ENCODE peak calls at places on chromosomes 1 and 21, in seven cellular contexts. L, O, D, A, K, P and R are unnamed samples.

GRCh38 chr1:60958001-60958400 is 124.4 kb upstream of the NFIA start:
- DNase-seq in L (no peak), O (no peak), D (no peak), A (no peak), K (no peak), P (no peak), R (no peak)

GRCh38 chr1:22920734-22921451 is 51.8 kb downstream of the LACTBL1 start:
- DNase-seq in L (peak), O (no peak), D (no peak), A (no peak), K (no peak), P (no peak), R (no peak)

GRCh38 chr21:34797926-34798595 is 129.3 kb downstream of the CLIC6 start:
- DNase-seq in L (no peak), O (no peak), D (no peak), A (no peak), K (no peak), P (no peak), R (no peak)

GRCh38 chr1:40307186-40307585 is 9.9 kb downstream of the COL9A2 start:
- DNase-seq in L (no peak), O (no peak), D (no peak), A (no peak), K (no peak), P (no peak), R (no peak)

GRCh38 chr1:212532469-212533235 is 75.9 kb upstream of the ATF3 start:
- DNase-seq in L (no peak), O (no peak), D (no peak), A (no peak), K (no peak), P (no peak), R (no peak)

GRCh38 chr1:39755965-39756659 is 15.0 kb downstream of the OXCT2 start:
- DNase-seq in L (no peak), O (no peak), D (no peak), A (no peak), K (no peak), P (no peak), R (no peak)

GRCh38 chr1:241846375-241846774 is 1.6 kb upstream of the EXO1 start:
- DNase-seq in L (no peak), O (no peak), D (no peak), A (no peak), K (no peak), P (no peak), R (no peak)

GRCh38 chr1:3717715-3718601 is 34.3 kb upstream of the CCDC27 start:
- DNase-seq in L (peak), O (peak), D (no peak), A (peak), K (no peak), P (no peak), R (no peak)

GRCh38 chr1:27724961-27725373 is 794 bp upstream of the FAM76A start:
- DNase-seq in L (peak), O (peak), D (peak), A (peak), K (peak), P (no peak), R (no peak)

GRCh38 chr1:62725255-62725654 is 37.1 kb upstream of the DOCK7 start:
- DNase-seq in L (no peak), O (peak), D (no peak), A (no peak), K (no peak), P (no peak), R (no peak)

GRCh38 chr1:55654750-55655149 is 439.6 kb upstream of the USP24 start:
- DNase-seq in L (no peak), O (no peak), D (no peak), A (no peak), K (no peak), P (no peak), R (no peak)

GRCh38 chr1:225735252-225736149 is 42.1 kb upstream of the SRP9 start:
- DNase-seq in L (peak), O (peak), D (peak), A (no peak), K (peak), P (peak), R (peak)

GRCh38 chr1:215878128-215878527 is 311.0 kb downstream of the KCTD3 start:
- DNase-seq in L (no peak), O (no peak), D (no peak), A (no peak), K (no peak), P (no peak), R (peak)

GRCh38 chr1:178241837-178242236 is 147.9 kb downstream of the RASAL2 start:
- DNase-seq in L (no peak), O (no peak), D (no peak), A (no peak), K (no peak), P (no peak), R (no peak)

GRCh38 chr1:230808268-230808872 is 60.0 kb downstream of the C1orf198 start:
- DNase-seq in L (no peak), O (no peak), D (no peak), A (peak), K (no peak), P (no peak), R (no peak)

GRCh38 chr1:221076467-221076866 is 197.2 kb downstream of the HLX start:
- DNase-seq in L (no peak), O (no peak), D (no peak), A (no peak), K (no peak), P (no peak), R (no peak)

GRCh38 chr1:204841798-204842197 is 28.9 kb upstream of the NFASC start:
- DNase-seq in L (no peak), O (no peak), D (no peak), A (no peak), K (no peak), P (no peak), R (no peak)

GRCh38 chr1:200411406-200412257 is 1.8 kb upstream of the ZNF281 start:
- DNase-seq in L (no peak), O (no peak), D (no peak), A (peak), K (no peak), P (no peak), R (no peak)

GRCh38 chr1:87024936-87025537 is 110.6 kb downstream of the HS2ST1 start:
- DNase-seq in L (peak), O (peak), D (no peak), A (peak), K (no peak), P (no peak), R (no peak)

GRCh38 chr1:56627636-56628039 is 17.5 kb upstream of the PRKAA2 start:
- DNase-seq in L (no peak), O (no peak), D (no peak), A (no peak), K (no peak), P (no peak), R (no peak)

GRCh38 chr1:75170006-75170405 is 35.8 kb downstream of the LHX8 start:
- DNase-seq in L (no peak), O (no peak), D (no peak), A (no peak), K (no peak), P (no peak), R (no peak)

GRCh38 chr1:241871031-241871430 is 23.0 kb downstream of the EXO1 start:
- DNase-seq in L (no peak), O (no peak), D (no peak), A (no peak), K (no peak), P (no peak), R (no peak)

GRCh38 chr1:223233410-223234163 is 90.5 kb upstream of the TLR5 start:
- DNase-seq in L (no peak), O (no peak), D (no peak), A (peak), K (no peak), P (no peak), R (peak)

GRCh38 chr1:10057305-10057704 is 24.5 kb downstream of the UBE4B start:
- DNase-seq in L (peak), O (peak), D (no peak), A (no peak), K (peak), P (no peak), R (no peak)

GRCh38 chr1:226901421-226901820 is 31.0 kb downstream of the PSEN2 start:
- DNase-seq in L (no peak), O (no peak), D (no peak), A (no peak), K (no peak), P (no peak), R (no peak)

GRCh38 chr1:16204634-16205332 is 7.7 kb downstream of the ARHGEF19 start:
- DNase-seq in L (peak), O (peak), D (no peak), A (peak), K (no peak), P (no peak), R (no peak)

GRCh38 chr1:75130865-75131592 is 3.2 kb upstream of the LHX8 start:
- DNase-seq in L (no peak), O (no peak), D (no peak), A (peak), K (no peak), P (no peak), R (no peak)

GRCh38 chr1:111825217-111825616 is 69.5 kb downstream of the DDX20 start:
- DNase-seq in L (no peak), O (no peak), D (no peak), A (no peak), K (no peak), P (no peak), R (no peak)

GRCh38 chr1:221880182-221880581 is 138.3 kb upstream of the DUSP10 start:
- DNase-seq in L (no peak), O (no peak), D (no peak), A (no peak), K (no peak), P (no peak), R (no peak)

GRCh38 chr1:41588334-41588875 is 103.9 kb upstream of the EDN2 start:
- DNase-seq in L (no peak), O (no peak), D (no peak), A (peak), K (no peak), P (no peak), R (no peak)

GRCh38 chr1:168836469-168836868 is 107.5 kb upstream of the DPT start:
- DNase-seq in L (no peak), O (no peak), D (no peak), A (no peak), K (no peak), P (no peak), R (no peak)

GRCh38 chr21:38809170-38809878 is 3.6 kb downstream of the ETS2 start:
- DNase-seq in L (no peak), O (peak), D (no peak), A (no peak), K (no peak), P (no peak), R (no peak)

GRCh38 chr1:23752909-23753308 is 9.6 kb downstream of the ELOA start:
- DNase-seq in L (no peak), O (no peak), D (no peak), A (no peak), K (no peak), P (no peak), R (no peak)

GRCh38 chr1:158864595-158864994 is 33.4 kb downstream of the MNDA start:
- DNase-seq in L (no peak), O (no peak), D (no peak), A (peak), K (no peak), P (no peak), R (no peak)

GRCh38 chr1:109191377-109191776 is 22.3 kb upstream of the SARS1 start:
- DNase-seq in L (no peak), O (peak), D (no peak), A (peak), K (no peak), P (no peak), R (no peak)

GRCh38 chr1:96843601-96844000 is 122.0 kb downstream of the PTBP2 start:
- DNase-seq in L (no peak), O (no peak), D (no peak), A (no peak), K (no peak), P (no peak), R (no peak)

GRCh38 chr21:15204887-15205286 is 140.1 kb upstream of the NRIP1 start:
- DNase-seq in L (no peak), O (no peak), D (no peak), A (no peak), K (no peak), P (no peak), R (no peak)

DNA sequence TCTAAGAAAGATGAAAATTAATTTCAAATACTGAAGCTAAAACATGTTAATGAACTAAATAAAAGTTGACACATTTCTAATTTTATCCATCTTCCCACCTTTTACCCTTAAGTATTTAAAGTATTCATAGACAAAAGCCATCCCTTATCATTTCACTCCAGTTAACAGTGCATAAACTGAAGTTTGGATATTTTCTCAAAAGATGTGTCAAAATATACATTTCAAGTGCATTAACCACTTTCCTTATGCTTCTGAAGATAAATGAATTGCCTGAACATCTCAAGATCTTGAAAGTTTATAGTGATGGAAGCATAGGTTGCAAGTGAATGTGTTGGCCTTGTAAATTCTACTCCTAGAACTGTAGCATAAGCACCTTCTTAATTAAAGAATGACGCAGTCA is 282.8 kb upstream of the C1orf105 start:
- DNase-seq in L (no peak), O (no peak), D (no peak), A (no peak), K (no peak), P (no peak), R (no peak)
- TF ChIP-seq CTCF in L (no peak), O (no peak), D (no peak), A (no peak), K (no peak), P (no peak), R (no peak)

GRCh38 chr21:43203523-43204080 is 34.8 kb downstream of the CRYAA start:
- DNase-seq in L (no peak), O (no peak), D (no peak), A (peak), K (peak), P (no peak), R (no peak)
- H3K4me3 ChIP-seq in L (no peak), O (no peak), D (no peak), A (no peak), K (no peak), P (no peak), R (no peak)

DNA sequence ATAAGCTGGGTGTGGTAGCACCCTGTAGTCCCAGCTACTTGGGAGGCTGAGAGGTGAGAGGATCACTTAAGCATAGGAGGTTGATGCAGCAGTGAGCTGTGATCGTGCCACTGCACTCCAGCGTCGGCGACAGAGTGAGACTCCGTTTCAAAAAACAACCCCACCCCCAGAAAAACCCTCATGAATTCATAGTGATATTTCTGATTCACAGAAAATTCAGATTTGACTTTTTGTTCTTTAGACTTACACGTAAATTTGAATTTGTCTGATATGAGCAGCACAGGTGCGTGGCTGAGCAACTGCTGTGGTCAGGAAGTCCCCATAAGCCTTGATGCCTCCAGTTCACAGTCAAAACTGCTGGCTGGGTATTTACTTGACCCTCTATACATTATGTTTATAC is 10.0 kb upstream of the MORC3 start:
- DNase-seq in L (no peak), O (no peak), D (no peak), A (no peak), K (no peak), P (no peak), R (no peak)
- TF ChIP-seq CTCF in L (no peak), O (no peak), D (no peak), A (no peak), K (no peak), P (no peak), R (no peak)

GRCh38 chr1:32352831-32353383 is 9.4 kb downstream of the FAM229A start:
- DNase-seq in L (no peak), O (no peak), D (no peak), A (no peak), K (no peak), P (no peak), R (no peak)

GRCh38 chr1:32349211-32349708 is 13.0 kb downstream of the FAM229A start:
- DNase-seq in L (peak), O (peak), D (no peak), A (no peak), K (no peak), P (no peak), R (peak)

GRCh38 chr1:32350785-32351076 is 11.6 kb downstream of the FAM229A start:
- DNase-seq in L (no peak), O (no peak), D (no peak), A (no peak), K (no peak), P (no peak), R (no peak)

GRCh38 chr1:32351859-32352745 is 10.2 kb downstream of the FAM229A start:
- DNase-seq in L (peak), O (peak), D (no peak), A (no peak), K (peak), P (peak), R (no peak)

DNA sequence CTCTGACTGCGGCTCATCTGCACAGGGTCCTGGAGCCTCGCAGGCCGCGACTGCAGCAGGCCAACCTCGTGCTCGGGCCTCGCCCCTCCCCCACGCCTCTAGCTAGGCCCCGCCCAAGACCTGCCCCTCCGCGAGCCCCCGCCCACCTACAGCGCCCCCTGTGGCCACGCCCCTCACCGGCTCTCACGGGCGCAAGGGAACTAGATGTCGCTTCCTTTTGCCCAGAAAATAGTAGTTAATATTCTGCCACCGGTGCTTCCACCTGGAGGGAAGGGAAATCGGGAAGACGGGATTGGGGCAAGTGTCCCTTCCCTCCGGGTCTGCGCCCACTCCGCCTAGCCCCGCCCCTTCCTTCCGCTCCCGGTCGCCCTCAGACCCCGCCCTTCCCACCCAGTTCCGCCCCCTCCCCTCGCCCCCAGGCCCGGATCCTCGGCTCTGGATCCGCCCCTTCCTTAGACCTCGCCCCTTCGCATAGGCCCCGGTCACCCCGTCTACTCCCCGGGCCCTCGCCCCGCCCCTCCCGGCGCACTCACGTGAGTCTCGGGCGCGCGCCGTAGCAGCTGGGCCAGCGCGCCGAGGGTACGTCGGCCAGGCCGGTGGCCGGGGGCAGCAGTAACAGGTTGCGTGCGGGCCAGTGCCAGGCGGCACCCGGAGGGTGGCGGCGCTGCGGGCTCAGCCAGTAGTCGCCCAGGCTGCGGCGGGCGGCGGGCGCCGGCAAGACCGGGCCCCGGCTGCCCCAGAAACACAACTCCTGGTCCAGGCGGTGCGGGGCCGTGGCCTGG is 11.0 kb downstream of the FAM229A start:
- DNase-seq in L (peak), O (peak), D (peak), A (peak), K (peak), P (peak), R (peak)
- H3K4me3 ChIP-seq in L (peak), O (peak), D (peak), A (peak), K (peak), P (peak), R (peak)

GRCh38 chr1:35524106-35524505 is 33.1 kb downstream of the KIAA0319L start:
- DNase-seq in L (no peak), O (no peak), D (peak), A (no peak), K (no peak), P (no peak), R (no peak)

GRCh38 chr1:35518183-35518582 is 39.0 kb downstream of the KIAA0319L start:
- DNase-seq in L (no peak), O (no peak), D (no peak), A (no peak), K (no peak), P (no peak), R (no peak)

DNA sequence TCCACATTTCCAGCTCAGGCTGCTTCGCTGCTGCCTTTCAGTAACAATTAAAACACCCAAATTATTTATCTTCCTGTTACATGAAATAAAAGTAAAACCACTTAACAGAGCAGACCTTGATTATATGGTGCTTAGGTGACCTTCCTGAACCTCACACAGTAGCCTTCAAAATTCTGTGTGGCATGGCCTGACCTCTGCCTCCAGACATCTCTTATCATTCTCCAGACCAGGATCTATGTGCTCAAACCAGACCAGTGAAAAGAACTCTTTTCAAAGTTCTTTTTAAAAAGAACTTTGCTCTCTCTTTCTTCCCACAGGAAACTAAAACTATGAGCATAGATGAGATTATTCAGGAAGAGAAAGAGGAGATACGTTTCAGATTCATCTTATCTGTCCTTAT is 37.8 kb downstream of the KIAA0319L start:
- DNase-seq in L (no peak), O (no peak), D (no peak), A (no peak), K (no peak), P (no peak), R (no peak)
- TF ChIP-seq CTCF in L (no peak), O (no peak), D (no peak), A (no peak), K (no peak), P (no peak), R (no peak)